ENCODE peak calls at places on chromosomes 16 and 17, in ten cellular contexts. M is HCT116, S is A549, A is heart left ventricle, W is adrenal gland, D is lower leg skin, N is breast epithelium, U is NB4, C is vagina, Z is Peyer's patch. H is an unnamed sample.

GRCh38 chr17:17739388-17740066 is 58.3 kb downstream of the RAI1 start:
- DNase-seq in M (no peak), S (peak; percentile 52), A (no peak), W (peak; percentile 57), D (no peak), N (no peak), U (no peak), C (no peak), Z (no peak), H (no peak)

GRCh38 chr17:77083547-77083946 is 57.2 kb upstream of the SEC14L1 start:
- DNase-seq in M (no peak), S (no peak), A (no peak), W (no peak), D (no peak), N (no peak), U (no peak), C (no peak), Z (no peak), H (peak; percentile 32)

GRCh38 chr17:81477173-81477572 is 35.4 kb downstream of the ACTG1 start:
- DNase-seq in M (no peak), S (no peak), A (no peak), W (no peak), D (no peak), N (no peak), U (no peak), C (no peak), Z (no peak), H (no peak)

GRCh38 chr16:50881331-50881830 is 139.5 kb downstream of the CYLD start:
- DNase-seq in M (no peak), S (no peak), A (no peak), W (no peak), D (no peak), N (no peak), U (no peak), C (peak; percentile 60), Z (no peak), H (peak; percentile 93)

GRCh38 chr17:83012873-83013778 is 66.3 kb upstream of the METRNL start:
- DNase-seq in M (no peak), S (no peak), A (no peak), W (no peak), D (peak; percentile 78), N (no peak), U (no peak), C (no peak), Z (no peak), H (no peak)

GRCh38 chr17:39820541-39820940 is 43.6 kb downstream of the IKZF3 start:
- DNase-seq in M (no peak), S (no peak), A (no peak), W (no peak), D (no peak), N (no peak), U (no peak), C (no peak), Z (no peak), H (no peak)

GRCh38 chr17:28599311-28600184 is 723 bp upstream of the SPAG5 start:
- DNase-seq in M (peak; percentile 66), S (peak; percentile 83), A (peak; percentile 73), W (peak; percentile 85), D (peak; percentile 88), N (peak; percentile 34), U (peak; percentile 90), C (peak; percentile 90), Z (peak; percentile 77), H (peak; percentile 91)

GRCh38 chr16:84055366-84055765 is 12.8 kb upstream of the SLC38A8 start:
- DNase-seq in M (no peak), S (no peak), A (no peak), W (no peak), D (peak; percentile 57), N (no peak), U (no peak), C (no peak), Z (peak; percentile 16), H (no peak)

GRCh38 chr16:54289242-54290051 is 2.9 kb upstream of the IRX3 start:
- DNase-seq in M (no peak), S (no peak), A (no peak), W (no peak), D (no peak), N (no peak), U (no peak), C (no peak), Z (no peak), H (no peak)

GRCh38 chr17:22301353-22301745 is 609.0 kb downstream of the KCNJ18 start:
- DNase-seq in M (no peak), S (no peak), A (no peak), W (no peak), D (no peak), N (no peak), U (no peak), C (no peak), Z (no peak), H (no peak)

GRCh38 chr16:4682616-4683254 is 10.6 kb upstream of the NUDT16L1 start:
- DNase-seq in M (no peak), S (peak; percentile 50), A (peak; percentile 73), W (peak; percentile 81), D (no peak), N (no peak), U (peak; percentile 84), C (no peak), Z (peak; percentile 74), H (peak; percentile 51)
- TF ChIP-seq POLR2A in M (no peak), S (no peak), A (no peak), W (no peak), D (no peak), N (no peak), U (no peak), C (no peak), Z (no peak), H (no peak)

GRCh38 chr17:75271233-75271954 is 363 bp upstream of the MIF4GD start:
- DNase-seq in M (no peak), S (peak; percentile 80), A (peak; percentile 92), W (peak; percentile 81), D (peak; percentile 94), N (peak; percentile 43), U (peak; percentile 87), C (no peak), Z (peak; percentile 91), H (peak; percentile 88)
- TF ChIP-seq POLR2A in M (peak; percentile 79), S (peak; percentile 78), A (no peak), W (no peak), D (no peak), N (no peak), U (peak; percentile 60), C (no peak), Z (no peak), H (peak; percentile 69)

DNA sequence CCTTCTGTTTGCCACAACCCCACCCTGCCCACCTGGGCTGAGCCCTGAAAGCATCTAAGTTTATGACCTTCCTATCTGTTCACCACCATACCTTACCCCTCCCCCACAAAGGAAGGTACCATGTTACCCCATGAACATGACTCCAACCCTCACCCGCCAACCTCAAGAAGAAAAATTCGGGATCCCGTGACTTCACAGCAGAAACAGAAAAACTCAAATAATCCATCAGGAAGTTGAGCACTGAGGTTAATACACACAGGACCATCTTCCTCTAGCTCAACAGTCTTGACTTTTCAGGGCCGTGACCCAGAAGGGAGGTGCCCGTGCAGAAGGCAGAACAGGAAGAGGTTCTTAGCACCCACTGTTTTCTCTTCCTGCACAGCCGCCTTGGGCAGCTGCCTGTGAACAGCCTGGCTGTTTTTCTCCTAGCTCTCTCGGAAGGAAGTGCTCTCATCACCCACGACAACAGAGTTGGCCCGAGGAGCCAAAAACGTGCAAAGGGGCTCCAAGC is 101.3 kb downstream of the XYLT1 start:
- DNase-seq in M (no peak), S (no peak), A (peak; percentile 77), W (peak; percentile 62), D (no peak), N (peak; percentile 43), U (peak; percentile 93), C (no peak), Z (no peak), H (no peak)
- TF ChIP-seq POLR2A in M (no peak), S (no peak), A (no peak), W (no peak), D (no peak), N (no peak), U (no peak), C (no peak), Z (peak; percentile 36), H (no peak)

GRCh38 chr17:48177816-48178215 is 70.2 kb downstream of the SNX11 start:
- DNase-seq in M (no peak), S (no peak), A (no peak), W (no peak), D (no peak), N (no peak), U (no peak), C (no peak), Z (no peak), H (no peak)
- TF ChIP-seq POLR2A in M (no peak), S (no peak), A (no peak), W (no peak), D (no peak), N (no peak), U (no peak), C (no peak), Z (no peak), H (no peak)

GRCh38 chr16:24670623-24671454 is 58.6 kb upstream of the TNRC6A start:
- DNase-seq in M (no peak), S (peak; percentile 82), A (peak; percentile 77), W (peak; percentile 90), D (peak; percentile 85), N (no peak), U (no peak), C (peak; percentile 94), Z (no peak), H (no peak)
- TF ChIP-seq POLR2A in M (no peak), S (no peak), A (no peak), W (no peak), D (no peak), N (no peak), U (no peak), C (no peak), Z (no peak), H (no peak)

DNA sequence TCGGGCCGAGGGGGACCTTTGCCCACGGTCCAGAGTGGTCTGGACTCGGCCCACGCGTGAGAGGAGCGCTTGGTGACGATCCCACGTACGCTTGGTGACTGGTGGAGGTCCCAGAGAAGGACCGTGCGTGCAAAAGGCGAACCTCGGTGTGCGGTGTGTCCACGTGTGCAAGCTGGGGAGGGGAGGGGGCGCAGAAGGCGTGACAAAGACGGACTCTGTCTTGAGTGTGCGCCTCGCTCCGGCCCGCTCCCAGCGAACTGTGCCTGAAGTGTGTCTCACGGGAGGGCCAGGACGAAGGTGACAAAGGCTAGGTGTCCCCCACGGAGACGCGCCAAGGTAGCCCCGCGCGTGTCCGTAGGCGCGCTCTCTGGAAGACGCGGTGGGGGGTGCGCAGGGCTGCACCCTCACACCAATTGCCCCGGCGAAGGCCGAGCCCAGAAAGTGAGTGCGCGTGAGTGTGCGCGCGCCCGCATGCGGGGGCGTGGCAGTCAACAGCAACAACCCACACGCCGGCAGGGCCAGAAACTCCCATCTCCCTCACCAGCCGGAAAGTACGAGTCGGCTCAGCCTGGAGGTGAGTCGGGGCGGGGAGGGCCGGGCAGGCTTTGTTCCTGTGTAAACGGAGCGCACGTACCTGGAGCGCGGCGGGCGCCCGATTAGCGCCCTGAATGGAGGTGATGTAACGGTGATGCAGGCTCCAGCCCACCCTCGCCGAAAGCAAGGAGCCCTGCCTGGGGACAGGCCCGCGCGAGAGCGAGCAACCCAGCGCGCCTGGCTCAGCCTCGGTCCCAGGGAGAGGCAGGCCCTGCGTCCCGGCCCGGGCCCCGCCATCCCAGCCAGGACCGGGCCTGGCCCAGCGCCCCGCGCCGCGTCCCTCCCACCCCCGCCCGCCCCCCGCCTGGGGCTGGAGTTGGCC is at the start of gene GPRC5C:
- DNase-seq in M (peak; percentile 66), S (peak; percentile 88), A (peak; percentile 84), W (peak; percentile 71), D (peak; percentile 95), N (peak; percentile 86), U (peak; percentile 80), C (no peak), Z (peak; percentile 95), H (peak; percentile 10)
- TF ChIP-seq POLR2A in M (peak; percentile 70), S (peak; percentile 49), A (no peak), W (peak; percentile 63), D (no peak), N (no peak), U (no peak), C (peak; percentile 49), Z (peak; percentile 93), H (no peak)

GRCh38 chr17:1197781-1198490 is 18.2 kb upstream of the ABR start:
- DNase-seq in M (no peak), S (no peak), A (peak; percentile 90), W (peak; percentile 85), D (peak; percentile 96), N (peak; percentile 70), U (peak; percentile 98), C (no peak), Z (peak; percentile 72), H (peak; percentile 17)
- TF ChIP-seq POLR2A in M (no peak), S (no peak), A (no peak), W (no peak), D (no peak), N (no peak), U (no peak), C (no peak), Z (no peak), H (no peak)